ENCODE peak calls at places on chromosome 13, in five cellular contexts. O is colonic mucosa, N is RPMI7951, Q is HTR-8/SVneo, J is NCI-H1417. T is an unnamed sample.

GRCh38 chr13:93797463-93797862 is 570.9 kb downstream of the GPC6 start:
- DNase-seq in O (no peak), N (no peak), Q (no peak), J (no peak), T (no peak)

GRCh38 chr13:55977436-55977835 is 1163.3 kb upstream of the PRR20A start:
- DNase-seq in O (no peak), N (no peak), Q (no peak), J (no peak), T (no peak)

GRCh38 chr13:48320906-48321510 is 17.5 kb downstream of the RB1 start:
- DNase-seq in O (no peak), N (no peak), Q (no peak), J (no peak), T (no peak)

GRCh38 chr13:108835082-108835481 is 205.7 kb downstream of the MYO16 start:
- DNase-seq in O (no peak), N (no peak), Q (no peak), J (peak), T (no peak)

GRCh38 chr13:66794340-66795031 is 435.6 kb downstream of the PCDH9 start:
- DNase-seq in O (peak), N (no peak), Q (no peak), J (peak), T (no peak)

GRCh38 chr13:67045357-67045756 is 184.8 kb downstream of the PCDH9 start:
- DNase-seq in O (no peak), N (no peak), Q (no peak), J (no peak), T (no peak)

GRCh38 chr13:41137951-41138350 is 5.3 kb upstream of the KBTBD6 start:
- DNase-seq in O (no peak), N (peak), Q (no peak), J (no peak), T (no peak)

GRCh38 chr13:109790951-109791605 is 4.7 kb upstream of the IRS2 start:
- DNase-seq in O (peak), N (peak), Q (no peak), J (peak), T (peak)

GRCh38 chr13:25423831-25424230 is 52.1 kb downstream of the ATP8A2 start:
- DNase-seq in O (no peak), N (no peak), Q (no peak), J (no peak), T (no peak)

GRCh38 chr13:112486386-112487126 is 101.4 kb downstream of the TUBGCP3 start:
- DNase-seq in O (no peak), N (no peak), Q (no peak), J (no peak), T (no peak)

GRCh38 chr13:27482996-27483395 is 32.6 kb upstream of the MTIF3 start:
- DNase-seq in O (peak), N (no peak), Q (no peak), J (no peak), T (no peak)

GRCh38 chr13:29847501-29847983 is 2.9 kb downstream of the UBL3 start:
- DNase-seq in O (peak), N (peak), Q (no peak), J (peak), T (no peak)

T was measured in amniotic stem cell.